ENCODE peak calls at places on chromosomes 5 and 9, in eight cellular contexts. One of them, this sample, is unnamed.
A peak's percentile ranks its signal among the peaks of the same experiment; 100 is the strongest.

GRCh38 chr9:115944166-115944948 is 209.2 kb upstream of the PAPPA start:
- DNase-seq in BJ: peak; percentile 99
- DNase-seq in AG09309: peak; percentile 100
- DNase-seq in NT2/D1: no peak
- DNase-seq in SJSA1: peak; percentile 93
- DNase-seq in aorta: peak; percentile 87
- DNase-seq in cardiac muscle cell: peak; percentile 100
- DNase-seq in fibroblast of pulmonary artery: peak; percentile 100
- DNase-seq in this sample: peak; percentile 89

GRCh38 chr9:132241840-132242620 is 80.2 kb downstream of the NTNG2 start:
- DNase-seq in BJ: no peak
- DNase-seq in AG09309: no peak
- DNase-seq in NT2/D1: no peak
- DNase-seq in SJSA1: no peak
- DNase-seq in aorta: peak; percentile 81
- DNase-seq in cardiac muscle cell: peak; percentile 21
- DNase-seq in fibroblast of pulmonary artery: no peak
- DNase-seq in this sample: peak; percentile 54

GRCh38 chr9:117080996-117081395 is 333.9 kb downstream of the ASTN2 start:
- DNase-seq in BJ: no peak
- DNase-seq in AG09309: no peak
- DNase-seq in NT2/D1: peak; percentile 25
- DNase-seq in SJSA1: no peak
- DNase-seq in aorta: no peak
- DNase-seq in cardiac muscle cell: no peak
- DNase-seq in fibroblast of pulmonary artery: no peak
- DNase-seq in this sample: no peak

GRCh38 chr9:137317979-137318511 is 16.0 kb upstream of the NRARP start:
- DNase-seq in BJ: no peak
- DNase-seq in AG09309: no peak
- DNase-seq in NT2/D1: no peak
- DNase-seq in SJSA1: no peak
- DNase-seq in aorta: peak; percentile 53
- DNase-seq in cardiac muscle cell: no peak
- DNase-seq in fibroblast of pulmonary artery: no peak
- DNase-seq in this sample: no peak

GRCh38 chr5:162289489-162289888 is 221.9 kb downstream of the GABRG2 start:
- DNase-seq in BJ: no peak
- DNase-seq in AG09309: no peak
- DNase-seq in NT2/D1: no peak
- DNase-seq in SJSA1: no peak
- DNase-seq in aorta: no peak
- DNase-seq in cardiac muscle cell: no peak
- DNase-seq in fibroblast of pulmonary artery: no peak
- DNase-seq in this sample: no peak

GRCh38 chr9:105127863-105128220 is 116.6 kb upstream of the SLC44A1 start:
- DNase-seq in BJ: no peak
- DNase-seq in AG09309: no peak
- DNase-seq in NT2/D1: no peak
- DNase-seq in SJSA1: peak; percentile 48
- DNase-seq in aorta: no peak
- DNase-seq in cardiac muscle cell: peak; percentile 81
- DNase-seq in fibroblast of pulmonary artery: peak; percentile 89
- DNase-seq in this sample: no peak

GRCh38 chr9:69019808-69020207 is 5.9 kb upstream of the PRKACG start:
- DNase-seq in BJ: no peak
- DNase-seq in AG09309: no peak
- DNase-seq in NT2/D1: no peak
- DNase-seq in SJSA1: no peak
- DNase-seq in aorta: no peak
- DNase-seq in cardiac muscle cell: no peak
- DNase-seq in fibroblast of pulmonary artery: no peak
- DNase-seq in this sample: no peak

GRCh38 chr9:82404484-82405280 is 416.1 kb downstream of the SPATA31D1 start:
- DNase-seq in BJ: no peak
- DNase-seq in AG09309: no peak
- DNase-seq in NT2/D1: no peak
- DNase-seq in SJSA1: no peak
- DNase-seq in aorta: no peak
- DNase-seq in cardiac muscle cell: peak; percentile 2
- DNase-seq in fibroblast of pulmonary artery: no peak
- DNase-seq in this sample: no peak

GRCh38 chr9:79661926-79662552 is 90.3 kb downstream of the TLE4 start:
- DNase-seq in BJ: no peak
- DNase-seq in AG09309: no peak
- DNase-seq in NT2/D1: no peak
- DNase-seq in SJSA1: peak; percentile 24
- DNase-seq in aorta: no peak
- DNase-seq in cardiac muscle cell: no peak
- DNase-seq in fibroblast of pulmonary artery: no peak
- DNase-seq in this sample: no peak

DNA sequence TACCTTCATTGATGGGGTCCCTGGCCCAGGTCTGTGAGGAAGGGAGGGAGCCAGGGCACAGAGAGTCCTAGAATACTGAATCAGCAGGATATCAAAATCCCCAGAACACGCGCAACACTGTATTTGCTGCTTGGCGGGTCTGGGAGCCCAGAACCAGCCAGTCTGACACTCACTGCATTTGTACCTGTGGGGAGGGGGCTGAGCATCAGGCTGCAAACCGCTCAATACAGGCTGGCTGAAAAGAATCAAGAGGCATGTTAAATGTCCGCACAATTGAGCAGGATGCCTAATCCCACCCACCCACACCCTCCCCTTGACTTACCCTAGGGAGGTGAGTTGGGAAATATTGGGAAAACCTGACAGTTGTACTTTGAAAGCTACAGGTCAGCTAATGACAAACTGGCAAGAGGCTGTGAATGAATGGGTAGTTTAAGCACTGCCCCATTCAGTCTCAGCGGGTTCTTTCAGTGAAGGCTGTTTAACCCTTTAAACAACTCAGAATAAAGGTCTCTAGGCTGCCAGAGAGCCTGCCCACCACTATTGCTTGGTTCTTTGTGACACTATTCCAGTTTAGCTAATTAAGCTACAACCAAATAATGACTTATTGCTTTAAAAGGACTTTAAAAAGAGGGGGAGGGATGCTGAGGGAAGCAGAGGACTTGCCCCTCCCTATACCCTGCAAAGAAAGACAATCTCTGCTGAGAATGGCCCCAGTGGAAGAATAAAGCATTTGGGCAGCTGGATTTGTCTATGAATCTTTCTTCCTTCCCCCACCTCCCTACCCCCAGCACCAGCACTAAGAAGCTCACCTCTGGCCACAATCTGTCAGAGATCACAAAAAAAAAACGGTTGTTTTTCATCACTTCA is 5.0 kb downstream of the SPRY4 start:
- DNase-seq in BJ: no peak
- DNase-seq in AG09309: no peak
- DNase-seq in NT2/D1: no peak
- DNase-seq in SJSA1: no peak
- DNase-seq in aorta: no peak
- DNase-seq in cardiac muscle cell: no peak
- DNase-seq in fibroblast of pulmonary artery: no peak
- DNase-seq in this sample: no peak
- H3K4me3 ChIP-seq in BJ: peak overlapping the region; percentile 35
- H3K4me3 ChIP-seq in AG09309: no peak overlapping the region
- H3K4me3 ChIP-seq in NT2/D1: no peak overlapping the region
- H3K4me3 ChIP-seq in SJSA1: no peak overlapping the region
- H3K4me3 ChIP-seq in aorta: no peak overlapping the region
- H3K4me3 ChIP-seq in cardiac muscle cell: no peak overlapping the region
- H3K4me3 ChIP-seq in fibroblast of pulmonary artery: peak overlapping the region; percentile 95
- H3K4me3 ChIP-seq in this sample: peak overlapping the region; percentile 73

GRCh38 chr9:37035472-37036236 is 1.6 kb upstream of the PAX5 start:
- DNase-seq in BJ: no peak
- DNase-seq in AG09309: no peak
- DNase-seq in NT2/D1: no peak
- DNase-seq in SJSA1: no peak
- DNase-seq in aorta: no peak
- DNase-seq in cardiac muscle cell: no peak
- DNase-seq in fibroblast of pulmonary artery: peak; percentile 26
- DNase-seq in this sample: no peak

GRCh38 chr9:37033753-37034319 is at the start of gene PAX5:
- DNase-seq in BJ: no peak
- DNase-seq in AG09309: no peak
- DNase-seq in NT2/D1: no peak
- DNase-seq in SJSA1: no peak
- DNase-seq in aorta: no peak
- DNase-seq in cardiac muscle cell: no peak
- DNase-seq in fibroblast of pulmonary artery: no peak
- DNase-seq in this sample: no peak

GRCh38 chr9:37036237-37037136 is 2.4 kb upstream of the PAX5 start:
- DNase-seq in BJ: no peak
- DNase-seq in AG09309: no peak
- DNase-seq in NT2/D1: no peak
- DNase-seq in SJSA1: no peak
- DNase-seq in aorta: peak; percentile 82
- DNase-seq in cardiac muscle cell: peak; percentile 37
- DNase-seq in fibroblast of pulmonary artery: peak; percentile 33
- DNase-seq in this sample: peak; percentile 61

GRCh38 chr9:37034320-37034937 is 361 bp upstream of the PAX5 start:
- DNase-seq in BJ: no peak
- DNase-seq in AG09309: no peak
- DNase-seq in NT2/D1: no peak
- DNase-seq in SJSA1: no peak
- DNase-seq in aorta: peak; percentile 77
- DNase-seq in cardiac muscle cell: no peak
- DNase-seq in fibroblast of pulmonary artery: no peak
- DNase-seq in this sample: peak; percentile 52

GRCh38 chr9:37034938-37035471 is 937 bp upstream of the PAX5 start:
- DNase-seq in BJ: no peak
- DNase-seq in AG09309: no peak
- DNase-seq in NT2/D1: no peak
- DNase-seq in SJSA1: no peak
- DNase-seq in aorta: no peak
- DNase-seq in cardiac muscle cell: no peak
- DNase-seq in fibroblast of pulmonary artery: no peak
- DNase-seq in this sample: no peak
- H3K4me3 ChIP-seq in BJ: no peak overlapping the region
- H3K4me3 ChIP-seq in AG09309: no peak overlapping the region
- H3K4me3 ChIP-seq in NT2/D1: peak overlapping the region; percentile 26
- H3K4me3 ChIP-seq in SJSA1: no peak overlapping the region
- H3K4me3 ChIP-seq in aorta: no peak overlapping the region
- H3K4me3 ChIP-seq in cardiac muscle cell: peak overlapping the region; percentile 0
- H3K4me3 ChIP-seq in fibroblast of pulmonary artery: no peak overlapping the region
- H3K4me3 ChIP-seq in this sample: no peak overlapping the region

GRCh38 chr9:14403112-14403511 is 89.2 kb upstream of the NFIB start:
- DNase-seq in BJ: no peak
- DNase-seq in AG09309: no peak
- DNase-seq in NT2/D1: no peak
- DNase-seq in SJSA1: no peak
- DNase-seq in aorta: no peak
- DNase-seq in cardiac muscle cell: no peak
- DNase-seq in fibroblast of pulmonary artery: no peak
- DNase-seq in this sample: no peak

GRCh38 chr9:14405176-14405575 is 91.2 kb upstream of the NFIB start:
- DNase-seq in BJ: no peak
- DNase-seq in AG09309: no peak
- DNase-seq in NT2/D1: no peak
- DNase-seq in SJSA1: no peak
- DNase-seq in aorta: no peak
- DNase-seq in cardiac muscle cell: no peak
- DNase-seq in fibroblast of pulmonary artery: no peak
- DNase-seq in this sample: no peak

GRCh38 chr9:14399736-14400657 is 86.1 kb upstream of the NFIB start:
- DNase-seq in BJ: no peak
- DNase-seq in AG09309: no peak
- DNase-seq in NT2/D1: no peak
- DNase-seq in SJSA1: no peak
- DNase-seq in aorta: no peak
- DNase-seq in cardiac muscle cell: peak; percentile 41
- DNase-seq in fibroblast of pulmonary artery: peak; percentile 37
- DNase-seq in this sample: no peak

GRCh38 chr9:14396171-14396570 is 82.2 kb upstream of the NFIB start:
- DNase-seq in BJ: no peak
- DNase-seq in AG09309: no peak
- DNase-seq in NT2/D1: no peak
- DNase-seq in SJSA1: no peak
- DNase-seq in aorta: no peak
- DNase-seq in cardiac muscle cell: no peak
- DNase-seq in fibroblast of pulmonary artery: no peak
- DNase-seq in this sample: peak; percentile 61

GRCh38 chr9:14400658-14400995 is 86.7 kb upstream of the NFIB start:
- DNase-seq in BJ: no peak
- DNase-seq in AG09309: no peak
- DNase-seq in NT2/D1: peak; percentile 39
- DNase-seq in SJSA1: peak; percentile 57
- DNase-seq in aorta: no peak
- DNase-seq in cardiac muscle cell: peak; percentile 96
- DNase-seq in fibroblast of pulmonary artery: peak; percentile 98
- DNase-seq in this sample: peak; percentile 73
- H3K4me3 ChIP-seq in BJ: no peak overlapping the region
- H3K4me3 ChIP-seq in AG09309: no peak overlapping the region
- H3K4me3 ChIP-seq in NT2/D1: no peak overlapping the region
- H3K4me3 ChIP-seq in SJSA1: no peak overlapping the region
- H3K4me3 ChIP-seq in aorta: peak overlapping the region; percentile 54
- H3K4me3 ChIP-seq in cardiac muscle cell: no peak overlapping the region
- H3K4me3 ChIP-seq in fibroblast of pulmonary artery: peak overlapping the region; percentile 16
- H3K4me3 ChIP-seq in this sample: peak overlapping the region; percentile 45

GRCh38 chr9:107639426-107639825 is 149.9 kb upstream of the KLF4 start:
- DNase-seq in BJ: no peak
- DNase-seq in AG09309: no peak
- DNase-seq in NT2/D1: no peak
- DNase-seq in SJSA1: no peak
- DNase-seq in aorta: no peak
- DNase-seq in cardiac muscle cell: no peak
- DNase-seq in fibroblast of pulmonary artery: no peak
- DNase-seq in this sample: no peak

GRCh38 chr9:107637421-107638420 is 148.2 kb upstream of the KLF4 start:
- DNase-seq in BJ: peak; percentile 90
- DNase-seq in AG09309: peak; percentile 96
- DNase-seq in NT2/D1: peak; percentile 43
- DNase-seq in SJSA1: peak; percentile 91
- DNase-seq in aorta: peak; percentile 95
- DNase-seq in cardiac muscle cell: peak; percentile 99
- DNase-seq in fibroblast of pulmonary artery: peak; percentile 100
- DNase-seq in this sample: peak; percentile 90

GRCh38 chr9:107636596-107637405 is 147.2 kb upstream of the KLF4 start:
- DNase-seq in BJ: no peak
- DNase-seq in AG09309: no peak
- DNase-seq in NT2/D1: no peak
- DNase-seq in SJSA1: no peak
- DNase-seq in aorta: no peak
- DNase-seq in cardiac muscle cell: peak; percentile 35
- DNase-seq in fibroblast of pulmonary artery: peak; percentile 31
- DNase-seq in this sample: no peak

GRCh38 chr9:107638496-107638895 is 148.9 kb upstream of the KLF4 start:
- DNase-seq in BJ: no peak
- DNase-seq in AG09309: no peak
- DNase-seq in NT2/D1: no peak
- DNase-seq in SJSA1: peak; percentile 57
- DNase-seq in aorta: no peak
- DNase-seq in cardiac muscle cell: no peak
- DNase-seq in fibroblast of pulmonary artery: no peak
- DNase-seq in this sample: no peak

DNA sequence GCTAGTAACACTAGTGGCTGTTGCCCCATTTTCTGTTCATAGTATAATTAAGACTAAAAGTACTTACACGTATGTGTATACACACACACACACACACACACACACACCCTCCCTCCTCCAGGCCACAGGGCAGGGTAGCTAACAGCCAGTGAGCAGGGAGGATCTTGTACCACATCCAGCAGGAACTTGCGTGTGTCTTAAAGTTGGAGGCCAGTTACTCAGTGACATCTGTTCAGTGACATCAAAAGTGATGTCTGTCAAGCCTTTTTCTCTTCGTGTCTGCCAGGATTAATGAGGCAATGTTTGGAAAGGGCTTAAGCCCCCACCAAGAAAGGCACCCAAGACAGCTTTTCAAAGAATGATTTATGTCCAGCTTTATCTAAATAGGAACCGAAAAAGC is 149.4 kb upstream of the KLF4 start:
- DNase-seq in BJ: peak; percentile 47
- DNase-seq in AG09309: peak; percentile 52
- DNase-seq in NT2/D1: no peak
- DNase-seq in SJSA1: no peak
- DNase-seq in aorta: peak; percentile 80
- DNase-seq in cardiac muscle cell: peak; percentile 77
- DNase-seq in fibroblast of pulmonary artery: peak; percentile 89
- DNase-seq in this sample: peak; percentile 56
- H3K4me3 ChIP-seq in BJ: peak overlapping the region; percentile 46
- H3K4me3 ChIP-seq in AG09309: peak overlapping the region; percentile 54
- H3K4me3 ChIP-seq in NT2/D1: no peak overlapping the region
- H3K4me3 ChIP-seq in SJSA1: peak overlapping the region; percentile 46
- H3K4me3 ChIP-seq in aorta: no peak overlapping the region
- H3K4me3 ChIP-seq in cardiac muscle cell: no peak overlapping the region
- H3K4me3 ChIP-seq in fibroblast of pulmonary artery: peak overlapping the region; percentile 53
- H3K4me3 ChIP-seq in this sample: peak overlapping the region; percentile 65